ENCODE peak calls at places on chromosomes 16 and 17, in four cellular contexts. Q is AG10803; X is adrenal gland; E is CD4-positive, alpha-beta memory T cell. W is an unnamed sample.

GRCh38 chr16:58026705-58027340 is 1.3 kb downstream of the MMP15 start:
- DNase-seq in E (no peak), X (no peak), Q (no peak), W (no peak)

GRCh38 chr16:50797456-50797855 is 55.6 kb downstream of the CYLD start:
- DNase-seq in E (no peak), X (no peak), Q (peak), W (no peak)

GRCh38 chr17:980406-981291 is 1.1 kb upstream of the NXN start:
- DNase-seq in X (peak), Q (peak), E (peak), W (peak)

GRCh38 chr17:44008205-44008909 is 3.9 kb downstream of the NAGS start:
- DNase-seq in E (no peak), X (no peak), Q (no peak), W (no peak)

GRCh38 chr16:405548-406506 is 4.1 kb downstream of the DECR2 start:
- DNase-seq in E (no peak), Q (no peak), X (no peak), W (no peak)

GRCh38 chr17:73430848-73431247 is 119.0 kb upstream of the CDC42EP4 start:
- DNase-seq in E (no peak), Q (no peak), X (peak), W (no peak)

GRCh38 chr17:79508291-79508716 is 102.5 kb downstream of the RBFOX3 start:
- DNase-seq in X (no peak), E (no peak), Q (no peak), W (no peak)

GRCh38 chr16:22694887-22695382 is 119.0 kb upstream of the HS3ST2 start:
- DNase-seq in E (no peak), Q (peak), X (no peak), W (no peak)

GRCh38 chr16:30092373-30093010 is 768 bp upstream of the TBX6 start:
- DNase-seq in Q (peak), E (peak), X (peak), W (peak)

GRCh38 chr17:46834846-46835245 is 16.4 kb upstream of the WNT3 start:
- DNase-seq in X (no peak), Q (no peak), E (no peak), W (no peak)

GRCh38 chr17:45222273-45222993 is 748 bp downstream of the FMNL1 start:
- DNase-seq in Q (no peak), X (no peak), E (peak), W (no peak)

GRCh38 chr17:58643147-58643546 is 48.7 kb downstream of the TEX14 start:
- DNase-seq in X (no peak), Q (peak), E (no peak), W (peak)

GRCh38 chr17:9912146-9913099 is 7.4 kb upstream of the RCVRN start:
- DNase-seq in Q (no peak), E (no peak), X (no peak), W (no peak)

GRCh38 chr17:46003907-46004748 is 5.1 kb downstream of the STH start:
- DNase-seq in X (peak), E (no peak), Q (peak), W (no peak)

GRCh38 chr17:72467841-72468653 is 347.2 kb downstream of the SOX9 start:
- DNase-seq in X (no peak), Q (peak), E (no peak), W (no peak)

GRCh38 chr17:42536372-42537155 is 523 bp downstream of the NAGLU start:
- DNase-seq in E (peak), X (peak), Q (peak), W (peak)

GRCh38 chr17:80927791-80928216 is 63.8 kb upstream of the CHMP6 start:
- DNase-seq in E (no peak), Q (no peak), X (no peak), W (no peak)